ENCODE peak calls at places on chromosomes 3 and 15, in six cellular contexts. Y, B, S, H, P and Z are unnamed samples.

GRCh38 chr3:27596334-27596841 is 112.2 kb upstream of the SLC4A7 start:
- DNase-seq in B (no peak), H (peak), P (peak), Y (no peak), S (no peak), Z (no peak)

GRCh38 chr15:64842099-64842940 is 605 bp downstream of the PLEKHO2 start:
- DNase-seq in B (no peak), S (no peak), H (peak), P (no peak), Y (no peak), Z (peak)

GRCh38 chr15:59685737-59686297 is 3.3 kb downstream of the BNIP2 start:
- DNase-seq in H (peak), S (no peak), B (no peak), P (no peak), Y (no peak), Z (no peak)

GRCh38 chr15:67024322-67024997 is 40.9 kb upstream of the SMAD3 start:
- DNase-seq in P (no peak), Y (peak), S (peak), B (peak), H (peak), Z (peak)

GRCh38 chr3:153315781-153316180 is 153.8 kb downstream of the RAP2B start:
- DNase-seq in B (peak), H (peak), Y (no peak), P (no peak), S (no peak), Z (no peak)

GRCh38 chr15:58538901-58539300 is 107.1 kb downstream of the LIPC start:
- DNase-seq in H (no peak), P (no peak), B (no peak), S (no peak), Y (no peak), Z (no peak)

GRCh38 chr15:98951493-98952320 is 55.9 kb downstream of the PGPEP1L start:
- DNase-seq in H (no peak), S (no peak), B (no peak), Y (no peak), P (no peak), Z (no peak)

GRCh38 chr3:128011140-128011539 is 41.1 kb upstream of the SEC61A1 start:
- DNase-seq in Y (no peak), P (no peak), S (no peak), H (peak), B (no peak), Z (no peak)

GRCh38 chr15:90219421-90220141 is 14.2 kb downstream of the CIB1 start:
- DNase-seq in H (no peak), Y (no peak), P (peak), S (no peak), B (no peak), Z (no peak)

GRCh38 chr3:53604232-53604631 is 109.8 kb downstream of the CACNA1D start:
- DNase-seq in Y (no peak), S (no peak), P (no peak), B (no peak), H (no peak), Z (no peak)

GRCh38 chr3:87173071-87173470 is 54.0 kb upstream of the CHMP2B start:
- DNase-seq in P (no peak), S (no peak), B (no peak), H (no peak), Y (no peak), Z (no peak)

GRCh38 chr3:182725372-182726251 is 67.7 kb upstream of the ATP11B start:
- DNase-seq in H (no peak), S (no peak), P (no peak), Y (no peak), B (no peak), Z (no peak)

GRCh38 chr3:69294014-69294771 is 91.7 kb downstream of the FRMD4B start:
- DNase-seq in H (peak), S (no peak), Y (no peak), B (no peak), P (peak), Z (no peak)

GRCh38 chr3:110495201-110495927 is 576.3 kb upstream of the NECTIN3 start:
- DNase-seq in Y (no peak), H (no peak), P (no peak), B (no peak), S (no peak), Z (no peak)

GRCh38 chr3:110656394-110656793 is 415.2 kb upstream of the NECTIN3 start:
- DNase-seq in B (no peak), H (no peak), Y (no peak), P (no peak), S (no peak), Z (no peak)

GRCh38 chr15:38879909-38880471 is 315.4 kb upstream of the RASGRP1 start:
- DNase-seq in S (peak), Y (no peak), H (peak), P (no peak), B (no peak), Z (peak)

GRCh38 chr3:138187296-138188012 is at the start of gene ARMC8:
- DNase-seq in S (peak), Y (peak), P (no peak), B (no peak), H (peak), Z (peak)

GRCh38 chr3:171323934-171324535 is 136.2 kb downstream of the TNIK start:
- DNase-seq in Y (no peak), H (no peak), S (no peak), P (no peak), B (no peak), Z (no peak)

GRCh38 chr3:127589600-127590281 is 792 bp downstream of the TPRA1 start:
- DNase-seq in Y (no peak), S (no peak), B (no peak), H (peak), P (no peak), Z (no peak)

GRCh38 chr3:111998661-111999641 is at the start of gene TAGLN3:
- DNase-seq in P (no peak), S (no peak), H (peak), Y (peak), B (no peak), Z (no peak)

GRCh38 chr3:31132132-31132769 is 237.8 kb upstream of the GADL1 start:
- DNase-seq in Y (no peak), S (no peak), B (peak), H (peak), P (no peak), Z (no peak)

GRCh38 chr3:112561085-112561692 is 573 bp downstream of the ATG3 start:
- DNase-seq in Y (peak), S (peak), B (peak), H (peak), P (no peak), Z (peak)

GRCh38 chr3:24514139-24514538 is 19.5 kb upstream of the THRB start:
- DNase-seq in S (no peak), P (no peak), Y (no peak), B (no peak), H (no peak), Z (no peak)

GRCh38 chr3:24510030-24510648 is 15.5 kb upstream of the THRB start:
- DNase-seq in B (no peak), S (no peak), H (no peak), Y (no peak), P (no peak), Z (no peak)

GRCh38 chr3:24508423-24508839 is 13.8 kb upstream of the THRB start:
- DNase-seq in S (no peak), Y (no peak), H (peak), B (no peak), P (no peak), Z (no peak)

GRCh38 chr3:24512564-24513197 is 18.0 kb upstream of the THRB start:
- DNase-seq in P (no peak), H (no peak), S (no peak), Y (no peak), B (no peak), Z (no peak)

DNA sequence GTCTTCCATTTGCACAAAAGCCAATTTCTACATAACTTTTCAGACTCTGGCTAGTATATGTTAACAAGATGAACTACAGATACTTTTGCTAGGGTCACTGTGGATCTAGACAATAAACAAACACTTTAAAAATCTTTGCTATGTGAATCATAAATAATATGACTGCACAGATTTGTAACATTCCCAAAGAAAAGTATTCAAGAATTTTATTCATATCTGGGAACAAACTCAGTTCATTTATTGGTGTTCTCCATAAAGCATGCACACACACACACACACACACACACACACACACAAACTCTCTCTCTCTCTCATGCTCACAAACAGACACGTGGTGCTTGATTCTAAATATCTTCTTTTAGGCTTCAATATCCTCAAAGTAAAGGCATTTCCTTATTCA is 18.8 kb upstream of the THRB start:
- DNase-seq in B (no peak), H (no peak), Y (no peak), S (no peak), P (no peak), Z (no peak)
- TF ChIP-seq CTCF in B (no peak), H (no peak), Y (no peak), S (no peak), P (no peak), Z (no peak)

GRCh38 chr3:185498503-185499396 is at the start of gene TMEM41A:
- DNase-seq in B (peak), Y (peak), S (peak), H (peak), P (peak), Z (peak)
- TF ChIP-seq CTCF in B (no peak), Y (peak), S (no peak), H (no peak), P (no peak), Z (no peak)

DNA sequence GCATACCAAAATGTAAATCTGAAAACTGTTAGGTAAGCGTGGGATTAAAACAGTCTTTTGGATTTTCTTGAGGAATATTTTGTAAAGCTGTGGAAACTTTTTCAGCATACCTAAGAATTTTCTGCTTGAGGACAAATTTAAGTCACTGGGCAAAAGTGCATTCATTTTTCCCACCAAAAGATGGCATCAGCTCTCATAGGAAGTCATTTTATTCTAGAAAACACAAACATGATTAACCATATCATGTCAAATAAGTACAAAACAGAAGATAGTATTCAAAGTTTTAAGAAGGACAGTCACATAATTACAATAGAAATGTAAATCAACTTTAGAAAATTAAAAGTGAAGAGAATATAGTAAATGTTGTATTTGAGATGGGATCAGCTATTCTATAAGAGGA is 63.5 kb downstream of the SLC49A4 start:
- DNase-seq in S (no peak), H (peak), B (no peak), Y (no peak), P (no peak), Z (no peak)
- TF ChIP-seq CTCF in S (no peak), H (peak), B (peak), Y (peak), P (peak), Z (no peak)

GRCh38 chr3:149179225-149179624 is 42.4 kb downstream of the CP start:
- DNase-seq in S (no peak), Y (no peak), H (peak), P (no peak), B (peak), Z (no peak)

GRCh38 chr3:149177122-149177521 is 44.5 kb downstream of the CP start:
- DNase-seq in B (no peak), H (no peak), S (no peak), Y (no peak), P (no peak), Z (no peak)

GRCh38 chr3:149174901-149175300 is 45.5 kb downstream of the HPS3 start:
- DNase-seq in Y (no peak), S (no peak), P (peak), B (no peak), H (peak), Z (no peak)

GRCh38 chr3:149181179-149181578 is 40.5 kb downstream of the CP start:
- DNase-seq in B (no peak), H (no peak), P (no peak), Y (no peak), S (no peak), Z (no peak)

GRCh38 chr3:149180057-149180573 is 41.5 kb downstream of the CP start:
- DNase-seq in H (peak), Y (no peak), S (peak), B (peak), P (no peak), Z (peak)
- TF ChIP-seq CTCF in H (no peak), Y (no peak), S (no peak), B (no peak), P (no peak), Z (no peak)

DNA sequence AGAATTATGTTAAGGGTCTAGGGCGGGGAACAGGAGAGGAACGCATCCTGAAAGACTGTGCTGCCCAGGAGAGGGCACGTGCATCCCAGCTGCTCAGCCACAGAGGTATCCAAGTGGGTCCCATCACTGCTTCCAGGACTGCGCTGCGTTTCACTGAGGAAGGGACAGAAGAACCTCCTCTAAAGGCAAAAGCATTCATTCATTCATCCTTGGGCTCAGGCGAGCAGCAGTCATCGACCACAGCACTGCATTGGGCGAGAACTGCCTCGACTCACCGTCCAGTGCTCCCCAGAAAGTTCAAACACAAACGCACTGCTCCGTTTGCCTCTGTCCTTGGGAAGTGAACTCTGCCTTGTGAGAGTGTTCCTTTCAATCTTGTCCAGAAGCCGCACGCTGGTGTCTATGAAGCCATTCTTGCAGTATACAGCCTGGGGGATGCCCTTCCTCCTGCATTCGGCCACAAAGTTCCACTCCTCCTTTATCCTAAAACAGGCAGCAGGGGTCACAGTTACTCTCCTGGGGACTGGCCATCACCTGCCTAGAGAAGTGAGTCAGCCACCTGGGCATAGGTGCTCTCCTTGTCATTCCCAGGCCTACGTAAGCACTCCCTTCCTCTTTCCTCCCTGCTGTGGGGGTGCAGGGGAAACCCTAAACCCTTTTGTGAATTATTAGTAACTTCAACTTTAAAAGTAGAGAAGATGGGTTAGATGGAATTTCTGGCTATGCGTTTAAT is 21.2 kb downstream of the LRRC2 start:
- DNase-seq in P (no peak), S (peak), H (no peak), Y (no peak), B (no peak), Z (no peak)
- TF ChIP-seq CTCF in P (no peak), S (no peak), H (no peak), Y (no peak), B (no peak), Z (no peak)

GRCh38 chr15:69909719-69910444 is 187.8 kb downstream of the TLE3 start:
- DNase-seq in H (no peak), P (no peak), S (no peak), Y (no peak), B (no peak), Z (no peak)

GRCh38 chr15:69908518-69909420 is 188.9 kb downstream of the TLE3 start:
- DNase-seq in Y (no peak), H (no peak), B (no peak), S (no peak), P (no peak), Z (no peak)

GRCh38 chr15:69912116-69912515 is 185.6 kb downstream of the TLE3 start:
- DNase-seq in H (no peak), B (no peak), P (no peak), S (no peak), Y (no peak), Z (no peak)

GRCh38 chr15:69908060-69908459 is 189.7 kb downstream of the TLE3 start:
- DNase-seq in P (no peak), B (no peak), S (no peak), Y (no peak), H (no peak), Z (no peak)

DNA sequence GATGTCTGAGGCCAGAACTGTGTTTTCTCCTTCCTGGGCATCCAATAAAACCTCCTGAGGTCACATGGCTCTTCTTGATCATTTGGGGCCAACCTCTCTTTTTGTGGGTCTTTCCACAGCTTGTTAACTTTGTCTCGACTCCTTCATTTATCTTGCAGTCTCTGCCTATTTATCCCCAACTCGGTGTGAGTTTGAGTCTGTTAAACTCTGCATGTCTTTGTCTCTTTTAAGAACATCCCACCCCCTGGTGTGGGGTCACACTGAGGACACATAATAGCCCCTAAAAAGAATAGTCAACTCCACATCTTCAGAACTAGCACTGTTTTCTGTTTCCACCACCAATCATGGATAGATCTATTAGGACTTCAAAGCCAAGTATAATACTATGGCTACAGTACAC is 187.2 kb downstream of the TLE3 start:
- DNase-seq in S (no peak), H (no peak), B (no peak), P (no peak), Y (no peak), Z (peak)
- TF ChIP-seq CTCF in S (no peak), H (no peak), B (no peak), P (no peak), Y (no peak), Z (no peak)

DNA sequence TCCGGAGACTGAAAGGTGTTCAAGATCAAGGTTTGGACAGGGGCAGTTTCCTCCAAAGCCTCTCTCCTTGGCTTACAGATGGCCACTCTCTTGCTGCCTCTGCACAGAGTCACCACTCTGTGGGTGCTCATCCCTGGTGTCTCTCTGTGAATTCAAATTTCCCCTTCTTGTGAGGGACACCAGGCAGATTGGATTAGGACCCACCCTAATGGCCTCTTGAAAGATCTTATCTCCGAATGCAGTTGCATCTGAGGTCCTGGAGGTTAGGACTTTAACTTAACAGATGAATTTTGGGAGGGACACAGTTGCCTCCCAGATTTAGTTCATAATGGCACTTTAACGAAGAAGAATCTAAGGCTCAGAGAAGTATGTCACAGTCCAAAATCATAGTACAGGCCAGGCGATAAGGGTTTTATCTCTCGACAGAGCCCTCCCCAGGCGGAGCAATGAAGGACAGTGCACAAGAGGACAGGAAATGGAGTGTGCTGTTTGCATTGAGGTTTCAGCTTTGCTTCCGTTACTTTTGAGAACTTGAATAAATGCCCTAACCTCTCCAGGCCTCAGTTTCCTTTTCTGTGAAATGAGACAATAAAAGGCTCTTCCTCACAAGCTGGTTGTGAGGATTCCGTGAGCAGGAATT is 38.9 kb upstream of the KIF23 start:
- DNase-seq in P (no peak), Y (no peak), H (no peak), S (no peak), B (no peak), Z (no peak)
- TF ChIP-seq CTCF in P (no peak), Y (no peak), H (no peak), S (no peak), B (no peak), Z (no peak)